ENCODE peak calls at places on chromosomes 1 and 21, in seven cellular contexts. S is fibroblast of lung, A is PC-9, R is aorta, D is body of pancreas, L is tibial artery, Q is A673. P is an unnamed sample.

GRCh38 chr1:1470626-1471388 is 758 bp upstream of the ATAD3B start:
- DNase-seq in S (no peak), A (peak; percentile 54), R (no peak), D (peak; percentile 45), L (no peak), Q (no peak), P (no peak)

GRCh38 chr1:168720839-168721238 is 8.2 kb downstream of the DPT start:
- DNase-seq in S (no peak), A (no peak), R (no peak), D (no peak), L (no peak), Q (no peak), P (no peak)

GRCh38 chr21:16239659-16240265 is 510.0 kb downstream of the USP25 start:
- DNase-seq in S (no peak), A (no peak), R (no peak), D (no peak), L (no peak), Q (no peak), P (no peak)

GRCh38 chr1:23801338-23801748 is 789 bp upstream of the GALE start:
- DNase-seq in S (no peak), A (no peak), R (no peak), D (peak; percentile 55), L (no peak), Q (no peak), P (no peak)

GRCh38 chr1:54413732-54414131 is 7.5 kb upstream of the SSBP3 start:
- DNase-seq in S (no peak), A (no peak), R (no peak), D (no peak), L (no peak), Q (no peak), P (no peak)

GRCh38 chr1:248686815-248687214 is 15.8 kb downstream of the OR14I1 start:
- DNase-seq in S (no peak), A (no peak), R (no peak), D (no peak), L (no peak), Q (peak; percentile 55), P (no peak)

GRCh38 chr1:183023601-183024351 is 556 bp downstream of the LAMC1 start:
- DNase-seq in S (peak; percentile 52), A (peak; percentile 81), R (peak; percentile 62), D (peak; percentile 87), L (peak; percentile 78), Q (peak; percentile 61), P (peak; percentile 42)

GRCh38 chr1:219927956-219928790 is at the start of gene SLC30A10:
- DNase-seq in S (peak; percentile 10), A (no peak), R (no peak), D (peak; percentile 10), L (no peak), Q (peak; percentile 12), P (no peak)

GRCh38 chr1:8018492-8019228 is 7.4 kb downstream of the ERRFI1 start:
- DNase-seq in S (peak; percentile 21), A (peak; percentile 85), R (no peak), D (no peak), L (no peak), Q (peak; percentile 48), P (no peak)

GRCh38 chr1:62435231-62436038 is 1.4 kb upstream of the USP1 start:
- DNase-seq in S (no peak), A (peak; percentile 43), R (no peak), D (no peak), L (peak; percentile 64), Q (no peak), P (no peak)

GRCh38 chr1:25182629-25183028 is 49.7 kb downstream of the SYF2 start:
- DNase-seq in S (no peak), A (no peak), R (no peak), D (no peak), L (no peak), Q (no peak), P (peak; percentile 64)

GRCh38 chr1:91809267-91809666 is 76.7 kb downstream of the TGFBR3 start:
- DNase-seq in S (no peak), A (no peak), R (no peak), D (no peak), L (no peak), Q (no peak), P (peak; percentile 74)

GRCh38 chr1:245809361-245809760 is 654.6 kb downstream of the KIF26B start:
- DNase-seq in S (no peak), A (no peak), R (no peak), D (no peak), L (no peak), Q (no peak), P (no peak)

GRCh38 chr1:172914517-172915144 is 136.1 kb downstream of the TNFSF18 start:
- DNase-seq in S (peak; percentile 77), A (no peak), R (no peak), D (no peak), L (no peak), Q (peak; percentile 69), P (peak; percentile 89)

GRCh38 chr1:80675469-80675868 is 1125.3 kb upstream of the ADGRL2 start:
- DNase-seq in S (peak; percentile 48), A (no peak), R (no peak), D (no peak), L (no peak), Q (no peak), P (no peak)

GRCh38 chr1:23013657-23014056 is 2.0 kb downstream of the TEX46 start:
- DNase-seq in S (no peak), A (peak; percentile 58), R (no peak), D (peak; percentile 3), L (no peak), Q (no peak), P (no peak)

GRCh38 chr1:181179980-181180964 is 91.8 kb downstream of the IER5 start:
- DNase-seq in S (peak; percentile 77), A (no peak), R (no peak), D (peak; percentile 53), L (no peak), Q (no peak), P (peak; percentile 66)

GRCh38 chr1:180150982-180151381 is 3.7 kb upstream of the QSOX1 start:
- DNase-seq in S (peak; percentile 52), A (no peak), R (peak; percentile 70), D (no peak), L (no peak), Q (peak; percentile 60), P (peak; percentile 57)

DNA sequence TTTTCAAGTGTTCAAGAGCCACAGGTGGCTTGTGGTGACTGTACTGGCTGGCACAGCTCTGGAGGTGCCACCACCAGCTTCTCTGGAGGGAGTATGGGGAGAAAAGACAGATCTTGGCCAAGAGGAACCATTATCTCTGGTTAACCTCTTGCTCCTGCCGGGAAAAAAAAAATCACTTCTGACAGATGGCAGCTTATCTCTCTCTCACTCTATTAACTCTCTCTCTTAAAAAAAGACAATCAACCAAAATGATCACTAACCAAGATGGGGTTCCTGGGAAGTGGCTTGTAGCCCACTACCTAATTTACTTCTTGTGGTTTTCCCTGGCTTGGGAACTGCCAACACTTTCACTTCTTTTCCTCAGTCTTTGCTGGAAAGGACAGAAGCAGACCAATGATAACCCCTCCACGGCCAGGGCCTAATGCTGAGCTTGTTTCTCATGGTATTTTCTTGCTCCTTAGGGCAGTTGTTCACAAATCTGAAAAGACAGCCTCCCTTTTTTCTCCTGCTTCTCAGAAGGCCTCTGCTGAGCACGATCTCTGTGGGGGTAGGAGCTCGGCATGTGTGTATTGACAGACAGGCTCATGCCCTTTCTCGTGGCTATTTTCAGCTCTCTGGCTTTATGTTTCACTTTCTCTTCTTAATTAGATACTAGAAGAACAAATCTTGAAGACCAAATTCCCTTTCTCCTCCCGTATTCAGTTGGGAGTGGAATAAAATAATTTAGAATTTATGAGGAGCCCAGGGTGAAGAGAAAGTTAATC is 950 bp upstream of the RIIAD1 start:
- DNase-seq in S (peak; percentile 33), A (no peak), R (no peak), D (peak; percentile 26), L (no peak), Q (no peak), P (peak; percentile 29)
- H3K4me3 ChIP-seq in S (peak overlapping the region; percentile 52), A (no peak overlapping the region), R (peak overlapping the region; percentile 67), D (no peak overlapping the region), L (peak overlapping the region; percentile 66), Q (peak overlapping the region; percentile 3), P (peak overlapping the region; percentile 52)

GRCh38 chr1:86502721-86503430 is 34.1 kb downstream of the CLCA1 start:
- DNase-seq in S (no peak), A (peak; percentile 61), R (no peak), D (peak; percentile 23), L (no peak), Q (no peak), P (no peak)
- H3K4me3 ChIP-seq in S (no peak overlapping the region), A (peak overlapping the region; percentile 45), R (no peak overlapping the region), D (no peak overlapping the region), L (no peak overlapping the region), Q (no peak overlapping the region), P (no peak overlapping the region)

GRCh38 chr1:203116048-203116810 is 11.3 kb upstream of the ADORA1 start:
- DNase-seq in S (no peak), A (no peak), R (no peak), D (no peak), L (no peak), Q (no peak), P (no peak)

GRCh38 chr1:203113308-203113707 is 14.2 kb upstream of the ADORA1 start:
- DNase-seq in S (no peak), A (no peak), R (no peak), D (no peak), L (no peak), Q (no peak), P (no peak)

GRCh38 chr1:203117611-203118575 is 9.6 kb upstream of the ADORA1 start:
- DNase-seq in S (peak; percentile 54), A (no peak), R (peak; percentile 77), D (peak; percentile 77), L (peak; percentile 77), Q (peak; percentile 74), P (peak; percentile 48)

GRCh38 chr1:203112451-203112850 is 15.1 kb upstream of the ADORA1 start:
- DNase-seq in S (no peak), A (peak; percentile 47), R (no peak), D (no peak), L (no peak), Q (no peak), P (peak; percentile 21)

DNA sequence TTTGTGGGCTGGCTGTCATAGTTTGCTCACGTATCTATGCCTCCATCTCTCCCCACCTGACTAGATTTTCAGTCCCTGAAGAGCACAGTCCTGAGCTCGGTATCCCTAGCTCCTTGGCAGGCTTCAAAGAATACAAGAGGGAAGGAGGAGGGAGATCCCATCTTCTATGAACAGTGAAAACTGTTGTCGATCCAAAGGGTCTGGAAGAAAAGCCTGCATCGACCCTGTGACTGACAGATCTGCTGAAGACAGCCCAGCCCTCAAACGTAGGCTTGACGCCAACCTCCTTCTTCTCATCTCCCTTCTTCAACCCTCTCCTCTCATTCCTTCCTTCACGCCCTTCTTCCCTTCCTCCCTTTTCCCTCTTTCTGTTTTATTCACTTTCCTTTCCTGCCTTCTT is 13.3 kb upstream of the ADORA1 start:
- DNase-seq in S (no peak), A (no peak), R (no peak), D (no peak), L (no peak), Q (no peak), P (no peak)
- H3K4me3 ChIP-seq in S (no peak overlapping the region), A (no peak overlapping the region), R (no peak overlapping the region), D (no peak overlapping the region), L (no peak overlapping the region), Q (no peak overlapping the region), P (no peak overlapping the region)

DNA sequence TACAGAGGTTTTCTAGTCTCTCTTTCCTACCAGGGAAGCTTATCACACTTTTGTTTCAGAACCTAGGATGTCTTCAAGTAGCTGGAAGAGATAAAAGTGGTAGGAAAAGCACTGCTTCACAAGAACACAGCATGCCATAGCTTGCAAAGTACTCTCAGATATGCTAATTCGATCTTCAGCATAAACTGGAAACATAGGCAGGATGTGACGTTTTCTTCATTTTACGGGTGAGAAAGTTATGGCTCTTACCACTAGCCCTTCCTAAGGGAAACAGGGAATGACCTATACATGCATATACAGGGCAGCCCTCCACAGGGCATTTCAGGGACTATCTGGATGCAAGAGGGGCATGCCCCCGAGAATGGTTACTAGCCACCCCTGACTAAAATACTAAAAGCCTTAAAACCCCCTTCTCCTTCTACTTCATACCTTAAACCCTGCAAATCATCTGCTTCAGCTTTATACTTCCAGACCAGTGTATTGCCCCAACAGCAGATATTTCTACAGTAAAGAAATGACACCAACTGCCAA is 2.5 kb downstream of the C1orf116 start:
- DNase-seq in S (no peak), A (no peak), R (no peak), D (no peak), L (no peak), Q (no peak), P (no peak)
- H3K4me3 ChIP-seq in S (no peak overlapping the region), A (no peak overlapping the region), R (no peak overlapping the region), D (no peak overlapping the region), L (no peak overlapping the region), Q (no peak overlapping the region), P (no peak overlapping the region)

P was measured in AG10803.